ENCODE peak calls at places on chromosome 4, in seven cellular contexts. K is GM23338, N is HepG2, B is A549, I is HCT116, E is GM12878, L is K562. M is an unnamed sample.

GRCh38 chr4:139656614-139657486 is 8.8 kb upstream of the MGST2 start:
- DNase-seq in I (peak), N (peak), E (no peak), K (peak), B (peak), L (peak), M (peak)

GRCh38 chr4:55397521-55398321 is 2.0 kb downstream of the TMEM165 start:
- DNase-seq in L (no peak), K (no peak), E (no peak), N (no peak), I (no peak), B (no peak), M (no peak)

GRCh38 chr4:173532725-173533511 is 2.9 kb upstream of the HAND2 start:
- DNase-seq in B (no peak), E (no peak), N (no peak), I (no peak), L (no peak), K (peak), M (no peak)

GRCh38 chr4:42750831-42751230 is 93.9 kb upstream of the ATP8A1 start:
- DNase-seq in B (no peak), L (no peak), N (no peak), E (no peak), I (no peak), K (peak), M (no peak)

GRCh38 chr4:184359905-184360304 is 114.4 kb downstream of the IRF2 start:
- DNase-seq in I (no peak), E (no peak), B (no peak), K (no peak), N (no peak), L (no peak), M (no peak)

GRCh38 chr4:47842985-47843384 is 5.1 kb upstream of the CORIN start:
- DNase-seq in K (no peak), L (no peak), I (no peak), N (no peak), E (no peak), B (no peak), M (no peak)

GRCh38 chr4:133624744-133625143 is 475.6 kb downstream of the PCDH10 start:
- DNase-seq in L (no peak), E (no peak), B (peak), I (no peak), K (peak), N (no peak), M (no peak)

GRCh38 chr4:148043990-148044645 is 312.2 kb downstream of the ARHGAP10 start:
- DNase-seq in K (no peak), L (no peak), E (no peak), B (no peak), I (no peak), N (no peak), M (no peak)

GRCh38 chr4:93788712-93789111 is 39.8 kb upstream of the ATOH1 start:
- DNase-seq in E (no peak), L (peak), N (peak), B (peak), K (peak), I (peak), M (peak)

GRCh38 chr4:6715704-6716017 is 313 bp upstream of the BLOC1S4 start:
- DNase-seq in I (no peak), E (no peak), K (no peak), L (no peak), B (no peak), N (no peak), M (no peak)

GRCh38 chr4:6716018-6716911 is at the start of gene BLOC1S4:
- DNase-seq in K (peak), B (peak), L (peak), N (peak), I (peak), E (peak), M (peak)

GRCh38 chr4:6716958-6717655 is 1.1 kb downstream of the BLOC1S4 start:
- DNase-seq in K (no peak), E (no peak), B (no peak), I (no peak), L (no peak), N (no peak), M (no peak)

GRCh38 chr4:6718932-6719610 is 3.1 kb downstream of the BLOC1S4 start:
- DNase-seq in K (no peak), B (no peak), E (no peak), L (no peak), N (no peak), I (no peak), M (no peak)

GRCh38 chr4:6714954-6715353 is 1.0 kb upstream of the BLOC1S4 start:
- DNase-seq in I (no peak), N (no peak), K (no peak), B (no peak), E (no peak), L (no peak), M (no peak)
- H3K4me3 ChIP-seq in I (no peak), N (no peak), K (no peak), B (no peak), E (no peak), L (no peak), M (no peak)

GRCh38 chr4:87868482-87868881 is 35.7 kb downstream of the MEPE start:
- DNase-seq in L (no peak), N (no peak), I (no peak), K (no peak), E (no peak), B (no peak), M (no peak)

GRCh38 chr4:87863486-87863885 is 30.7 kb downstream of the MEPE start:
- DNase-seq in N (no peak), E (no peak), B (no peak), I (no peak), K (peak), L (no peak), M (no peak)

GRCh38 chr4:87864321-87864720 is 31.6 kb downstream of the MEPE start:
- DNase-seq in N (no peak), B (no peak), K (no peak), L (no peak), I (no peak), E (no peak), M (no peak)

GRCh38 chr4:87865288-87865687 is 32.5 kb downstream of the MEPE start:
- DNase-seq in I (no peak), K (peak), L (no peak), E (no peak), N (peak), B (no peak), M (no peak)

GRCh38 chr4:87865960-87866598 is 33.3 kb downstream of the MEPE start:
- DNase-seq in I (no peak), B (no peak), K (peak), N (peak), E (no peak), L (no peak), M (no peak)
- TF ChIP-seq REST in I (no peak), B (no peak), K (no peak), N (peak), E (no peak), L (no peak), M (no peak)

GRCh38 chr4:5823542-5824211 is 69.2 kb downstream of the CRMP1 start:
- DNase-seq in I (no peak), E (no peak), K (no peak), L (no peak), B (no peak), N (no peak), M (no peak)
- H3K4me2 ChIP-seq in I (no peak), E (peak), K (no peak), L (no peak), B (no peak), N (no peak), M (no peak)

GRCh38 chr4:159016527-159017137 is 86.2 kb upstream of the RAPGEF2 start:
- DNase-seq in E (peak), I (no peak), L (peak), N (peak), B (no peak), K (peak), M (peak)
- H3K4me3 ChIP-seq in E (no peak), I (no peak), L (no peak), N (no peak), B (no peak), K (no peak), M (no peak)

M was measured in SK-N-SH.